ENCODE peak calls at places on chromosomes 1 and 21, in seven cellular contexts. V is stimulated activated CD4-positive, alpha-beta T cell treated with anti-CD3 and anti-CD28 coated beads, Interleukin-4, amount 100 ng/mL, for 48 hours; M is lower lobe of right lung; G is neural crest cell; Y is fibroblast of mammary gland; K is tibial artery; I is IMR-90. U is an unnamed sample.

GRCh38 chr1:96651517-96651916 is 70.1 kb upstream of the PTBP2 start:
- DNase-seq in V (no peak), M (no peak), G (no peak), Y (no peak), K (no peak), I (no peak), U (no peak)

GRCh38 chr1:218439541-218440295 is 94.6 kb downstream of the TGFB2 start:
- DNase-seq in V (no peak), M (no peak), G (no peak), Y (no peak), K (peak), I (peak), U (no peak)

GRCh38 chr1:212447478-212447877 is 14.8 kb downstream of the NENF start:
- DNase-seq in V (no peak), M (no peak), G (no peak), Y (no peak), K (no peak), I (no peak), U (no peak)

GRCh38 chr21:33212159-33212851 is 17.4 kb upstream of the IFNAR2 start:
- DNase-seq in V (no peak), M (no peak), G (no peak), Y (peak), K (no peak), I (peak), U (no peak)

GRCh38 chr1:154598871-154599635 is 8.9 kb downstream of the ADAR start:
- DNase-seq in V (no peak), M (no peak), G (no peak), Y (peak), K (no peak), I (peak), U (no peak)

GRCh38 chr1:157106813-157107189 is 7.2 kb upstream of the ETV3L start:
- DNase-seq in V (no peak), M (no peak), G (no peak), Y (no peak), K (no peak), I (no peak), U (no peak)

GRCh38 chr1:6271554-6271953 is 10.7 kb upstream of the GPR153 start:
- DNase-seq in V (no peak), M (no peak), G (no peak), Y (no peak), K (no peak), I (no peak), U (no peak)

GRCh38 chr1:55275151-55275748 is 60.1 kb upstream of the USP24 start:
- DNase-seq in V (no peak), M (no peak), G (no peak), Y (peak), K (no peak), I (peak), U (no peak)

GRCh38 chr1:225407755-225408154 is 20.1 kb downstream of the LBR start:
- DNase-seq in V (no peak), M (no peak), G (no peak), Y (no peak), K (no peak), I (no peak), U (no peak)

GRCh38 chr1:221462345-221462744 is 279.5 kb downstream of the DUSP10 start:
- DNase-seq in V (no peak), M (no peak), G (no peak), Y (peak), K (no peak), I (no peak), U (no peak)

GRCh38 chr1:214416417-214417212 is 134.8 kb downstream of the PTPN14 start:
- DNase-seq in V (no peak), M (no peak), G (no peak), Y (peak), K (no peak), I (peak), U (no peak)

GRCh38 chr1:6051423-6051822 is 5.7 kb downstream of the KCNAB2 start:
- DNase-seq in V (no peak), M (no peak), G (no peak), Y (no peak), K (no peak), I (no peak), U (no peak)

GRCh38 chr1:183244466-183244865 is 58.4 kb downstream of the LAMC2 start:
- DNase-seq in V (no peak), M (peak), G (no peak), Y (peak), K (peak), I (peak), U (no peak)

GRCh38 chr1:109595540-109595939 is 23.9 kb downstream of the GNAT2 start:
- DNase-seq in V (no peak), M (no peak), G (no peak), Y (no peak), K (no peak), I (peak), U (no peak)

GRCh38 chr1:157806431-157807149 is 13.3 kb downstream of the FCRL1 start:
- DNase-seq in V (no peak), M (no peak), G (no peak), Y (no peak), K (no peak), I (no peak), U (no peak)

GRCh38 chr1:228830185-228830953 is 95.1 kb downstream of the RHOU start:
- DNase-seq in V (no peak), M (peak), G (no peak), Y (no peak), K (no peak), I (no peak), U (no peak)

U was measured in GM12892.